ENCODE peak calls at places on chromosomes 3 and 15, in seven cellular contexts. One of them, this sample, is unnamed.

GRCh38 chr3:134036291-134036690 is 6.6 kb upstream of the SLCO2A1 start:
- DNase-seq in HCT116: no peak
- DNase-seq in spleen: no peak
- DNase-seq in prostate gland: no peak
- DNase-seq in breast epithelium: no peak
- DNase-seq in esophagus muscularis mucosa: no peak
- DNase-seq in stomach: no peak
- DNase-seq in this sample: peak; percentile 33

GRCh38 chr3:149563114-149563513 is 88.6 kb downstream of the TM4SF4 start:
- DNase-seq in HCT116: no peak
- DNase-seq in spleen: no peak
- DNase-seq in prostate gland: no peak
- DNase-seq in breast epithelium: no peak
- DNase-seq in esophagus muscularis mucosa: no peak
- DNase-seq in stomach: no peak
- DNase-seq in this sample: no peak

GRCh38 chr3:152516195-152516594 is 247.5 kb downstream of the MBNL1 start:
- DNase-seq in HCT116: no peak
- DNase-seq in spleen: no peak
- DNase-seq in prostate gland: no peak
- DNase-seq in breast epithelium: no peak
- DNase-seq in esophagus muscularis mucosa: no peak
- DNase-seq in stomach: no peak
- DNase-seq in this sample: no peak

GRCh38 chr15:99326235-99326634 is 75.0 kb downstream of the LRRC28 start:
- DNase-seq in HCT116: no peak
- DNase-seq in spleen: no peak
- DNase-seq in prostate gland: peak; percentile 29
- DNase-seq in breast epithelium: no peak
- DNase-seq in esophagus muscularis mucosa: no peak
- DNase-seq in stomach: no peak
- DNase-seq in this sample: no peak

GRCh38 chr15:79775821-79776220 is 121.0 kb downstream of the MTHFS start:
- DNase-seq in HCT116: no peak
- DNase-seq in spleen: no peak
- DNase-seq in prostate gland: no peak
- DNase-seq in breast epithelium: no peak
- DNase-seq in esophagus muscularis mucosa: no peak
- DNase-seq in stomach: no peak
- DNase-seq in this sample: no peak

GRCh38 chr3:56389213-56389830 is 78.9 kb downstream of the ERC2 start:
- DNase-seq in HCT116: no peak
- DNase-seq in spleen: no peak
- DNase-seq in prostate gland: no peak
- DNase-seq in breast epithelium: no peak
- DNase-seq in esophagus muscularis mucosa: no peak
- DNase-seq in stomach: no peak
- DNase-seq in this sample: no peak

GRCh38 chr3:84092907-84093306 is 865.9 kb upstream of the CADM2 start:
- DNase-seq in HCT116: no peak
- DNase-seq in spleen: no peak
- DNase-seq in prostate gland: no peak
- DNase-seq in breast epithelium: no peak
- DNase-seq in esophagus muscularis mucosa: no peak
- DNase-seq in stomach: no peak
- DNase-seq in this sample: no peak

GRCh38 chr15:78790027-78790426 is 21.2 kb downstream of the ADAMTS7 start:
- DNase-seq in HCT116: no peak
- DNase-seq in spleen: no peak
- DNase-seq in prostate gland: no peak
- DNase-seq in breast epithelium: no peak
- DNase-seq in esophagus muscularis mucosa: no peak
- DNase-seq in stomach: no peak
- DNase-seq in this sample: no peak

GRCh38 chr3:194810076-194810475 is 124.4 kb downstream of the FAM43A start:
- DNase-seq in HCT116: no peak
- DNase-seq in spleen: no peak
- DNase-seq in prostate gland: no peak
- DNase-seq in breast epithelium: no peak
- DNase-seq in esophagus muscularis mucosa: no peak
- DNase-seq in stomach: no peak
- DNase-seq in this sample: no peak

GRCh38 chr15:94703591-94703990 is 472.2 kb downstream of the MCTP2 start:
- DNase-seq in HCT116: no peak
- DNase-seq in spleen: no peak
- DNase-seq in prostate gland: no peak
- DNase-seq in breast epithelium: no peak
- DNase-seq in esophagus muscularis mucosa: no peak
- DNase-seq in stomach: no peak
- DNase-seq in this sample: no peak

GRCh38 chr15:22811640-22812039 is 25.2 kb downstream of the NIPA1 start:
- DNase-seq in HCT116: no peak
- DNase-seq in spleen: no peak
- DNase-seq in prostate gland: peak; percentile 8
- DNase-seq in breast epithelium: no peak
- DNase-seq in esophagus muscularis mucosa: no peak
- DNase-seq in stomach: peak; percentile 66
- DNase-seq in this sample: no peak

GRCh38 chr3:33061782-33062181 is 35.2 kb downstream of the GLB1 start:
- DNase-seq in HCT116: no peak
- DNase-seq in spleen: no peak
- DNase-seq in prostate gland: no peak
- DNase-seq in breast epithelium: no peak
- DNase-seq in esophagus muscularis mucosa: no peak
- DNase-seq in stomach: no peak
- DNase-seq in this sample: no peak

GRCh38 chr15:93027413-93027812 is 61.6 kb downstream of the RGMA start:
- DNase-seq in HCT116: no peak
- DNase-seq in spleen: peak; percentile 84
- DNase-seq in prostate gland: no peak
- DNase-seq in breast epithelium: no peak
- DNase-seq in esophagus muscularis mucosa: no peak
- DNase-seq in stomach: no peak
- DNase-seq in this sample: peak; percentile 74
- TF ChIP-seq POLR2AphosphoS5 in HCT116: no peak
- TF ChIP-seq POLR2AphosphoS5 in spleen: peak; percentile 78
- TF ChIP-seq POLR2AphosphoS5 in prostate gland: no peak
- TF ChIP-seq POLR2AphosphoS5 in breast epithelium: no peak
- TF ChIP-seq POLR2AphosphoS5 in esophagus muscularis mucosa: peak; percentile 25
- TF ChIP-seq POLR2AphosphoS5 in stomach: no peak
- TF ChIP-seq POLR2AphosphoS5 in this sample: peak; percentile 33

GRCh38 chr3:170500995-170501394 is 82.3 kb downstream of the CLDN11 start:
- DNase-seq in HCT116: no peak
- DNase-seq in spleen: no peak
- DNase-seq in prostate gland: no peak
- DNase-seq in breast epithelium: no peak
- DNase-seq in esophagus muscularis mucosa: no peak
- DNase-seq in stomach: no peak
- DNase-seq in this sample: no peak

GRCh38 chr3:170497197-170497596 is 78.5 kb downstream of the CLDN11 start:
- DNase-seq in HCT116: no peak
- DNase-seq in spleen: no peak
- DNase-seq in prostate gland: no peak
- DNase-seq in breast epithelium: no peak
- DNase-seq in esophagus muscularis mucosa: no peak
- DNase-seq in stomach: no peak
- DNase-seq in this sample: no peak

GRCh38 chr3:170502297-170502696 is 83.6 kb downstream of the SLC7A14 start:
- DNase-seq in HCT116: no peak
- DNase-seq in spleen: no peak
- DNase-seq in prostate gland: no peak
- DNase-seq in breast epithelium: no peak
- DNase-seq in esophagus muscularis mucosa: no peak
- DNase-seq in stomach: no peak
- DNase-seq in this sample: peak; percentile 74

GRCh38 chr3:170500462-170500861 is 81.8 kb downstream of the CLDN11 start:
- DNase-seq in HCT116: no peak
- DNase-seq in spleen: no peak
- DNase-seq in prostate gland: no peak
- DNase-seq in breast epithelium: no peak
- DNase-seq in esophagus muscularis mucosa: no peak
- DNase-seq in stomach: no peak
- DNase-seq in this sample: no peak

GRCh38 chr3:170499562-170500156 is 81.0 kb downstream of the CLDN11 start:
- DNase-seq in HCT116: peak; percentile 16
- DNase-seq in spleen: no peak
- DNase-seq in prostate gland: no peak
- DNase-seq in breast epithelium: no peak
- DNase-seq in esophagus muscularis mucosa: no peak
- DNase-seq in stomach: peak; percentile 42
- DNase-seq in this sample: no peak
- H3K27ac ChIP-seq in HCT116: no peak overlapping the region
- H3K27ac ChIP-seq in spleen: no peak overlapping the region
- H3K27ac ChIP-seq in prostate gland: no peak overlapping the region
- H3K27ac ChIP-seq in breast epithelium: no peak overlapping the region
- H3K27ac ChIP-seq in esophagus muscularis mucosa: no peak overlapping the region
- H3K27ac ChIP-seq in stomach: no peak overlapping the region
- H3K27ac ChIP-seq in this sample: no peak overlapping the region

GRCh38 chr15:44729394-44729913 is 6.9 kb upstream of the TRIM69 start:
- DNase-seq in HCT116: no peak
- DNase-seq in spleen: peak; percentile 89
- DNase-seq in prostate gland: peak; percentile 35
- DNase-seq in breast epithelium: no peak
- DNase-seq in esophagus muscularis mucosa: no peak
- DNase-seq in stomach: peak; percentile 50
- DNase-seq in this sample: no peak
- TF ChIP-seq POLR2AphosphoS5 in HCT116: no peak
- TF ChIP-seq POLR2AphosphoS5 in spleen: no peak
- TF ChIP-seq POLR2AphosphoS5 in prostate gland: no peak
- TF ChIP-seq POLR2AphosphoS5 in breast epithelium: no peak
- TF ChIP-seq POLR2AphosphoS5 in esophagus muscularis mucosa: no peak
- TF ChIP-seq POLR2AphosphoS5 in stomach: no peak
- TF ChIP-seq POLR2AphosphoS5 in this sample: no peak

DNA sequence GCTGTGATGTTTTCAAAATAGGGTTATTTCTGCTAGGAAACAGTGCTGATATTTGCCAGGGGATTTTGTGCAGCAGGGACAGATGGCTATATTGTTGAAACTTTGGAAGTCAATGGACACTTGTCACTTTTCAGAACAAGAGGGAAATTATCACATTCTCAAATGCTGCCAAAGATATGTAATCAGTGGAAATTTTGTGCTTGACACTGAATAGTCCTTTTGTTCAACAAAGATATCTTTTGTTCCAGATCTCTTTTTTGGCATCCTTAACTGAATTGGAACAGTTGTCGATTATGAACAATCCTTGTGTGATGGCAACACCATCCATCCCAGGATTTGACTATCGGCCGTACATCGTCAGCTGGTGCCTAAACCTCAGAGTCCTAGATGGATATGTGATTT is 7.8 kb downstream of the CEP97 start:
- DNase-seq in HCT116: no peak
- DNase-seq in spleen: no peak
- DNase-seq in prostate gland: no peak
- DNase-seq in breast epithelium: no peak
- DNase-seq in esophagus muscularis mucosa: no peak
- DNase-seq in stomach: no peak
- DNase-seq in this sample: no peak
- H3K27ac ChIP-seq in HCT116: no peak overlapping the region
- H3K27ac ChIP-seq in spleen: no peak overlapping the region
- H3K27ac ChIP-seq in prostate gland: no peak overlapping the region
- H3K27ac ChIP-seq in breast epithelium: no peak overlapping the region
- H3K27ac ChIP-seq in esophagus muscularis mucosa: no peak overlapping the region
- H3K27ac ChIP-seq in stomach: no peak overlapping the region
- H3K27ac ChIP-seq in this sample: no peak overlapping the region

GRCh38 chr3:47850803-47851417 is 48.0 kb downstream of the DHX30 start:
- DNase-seq in HCT116: no peak
- DNase-seq in spleen: peak; percentile 59
- DNase-seq in prostate gland: no peak
- DNase-seq in breast epithelium: no peak
- DNase-seq in esophagus muscularis mucosa: no peak
- DNase-seq in stomach: no peak
- DNase-seq in this sample: no peak
- TF ChIP-seq POLR2AphosphoS5 in HCT116: peak; percentile 47
- TF ChIP-seq POLR2AphosphoS5 in spleen: peak; percentile 20
- TF ChIP-seq POLR2AphosphoS5 in prostate gland: no peak
- TF ChIP-seq POLR2AphosphoS5 in breast epithelium: no peak
- TF ChIP-seq POLR2AphosphoS5 in esophagus muscularis mucosa: no peak
- TF ChIP-seq POLR2AphosphoS5 in stomach: no peak
- TF ChIP-seq POLR2AphosphoS5 in this sample: no peak

DNA sequence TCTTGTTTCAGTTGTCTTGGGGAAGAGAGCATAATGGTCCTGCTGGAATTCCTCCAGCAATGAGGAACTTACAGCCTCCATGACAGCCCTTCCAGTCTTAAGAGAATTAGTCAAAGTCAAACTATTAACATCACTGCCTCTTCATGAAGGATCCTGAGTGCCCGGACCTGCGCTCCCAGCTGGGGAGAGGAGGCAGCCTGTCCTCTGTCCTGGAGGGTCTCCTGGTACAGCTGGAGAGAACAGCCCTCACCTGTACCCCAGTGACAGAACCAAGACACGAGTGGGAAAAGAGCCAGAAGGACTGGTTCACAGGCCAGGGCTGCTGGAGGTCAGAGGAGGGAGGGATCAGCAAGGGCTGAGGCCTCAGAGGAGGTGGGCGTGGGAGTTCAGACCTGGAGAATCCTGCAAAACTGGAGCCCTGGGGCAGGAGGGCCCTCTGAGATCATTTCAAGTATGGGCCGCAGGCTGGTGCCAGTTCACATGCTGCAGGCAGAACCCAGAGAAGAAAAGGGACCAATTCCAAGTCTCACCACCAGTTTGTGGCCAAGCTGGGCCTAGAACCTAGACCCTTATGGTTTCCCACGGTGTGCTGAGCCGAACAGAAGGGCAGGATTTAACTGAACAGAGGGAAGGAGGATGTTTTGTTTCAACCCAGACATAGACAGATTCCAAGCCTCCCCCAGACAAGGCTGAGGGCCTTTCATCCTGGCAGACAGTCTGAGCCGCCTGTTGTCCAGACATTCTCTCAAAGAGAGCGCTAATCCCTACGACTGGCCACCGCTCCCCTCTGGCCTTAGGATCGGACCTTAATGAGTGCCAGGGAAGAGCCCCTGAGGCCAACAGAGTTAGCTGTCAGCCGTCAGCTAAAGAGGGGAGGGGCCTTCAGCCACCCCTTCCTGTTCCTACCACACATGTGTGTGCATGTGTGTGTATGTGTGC is 18.2 kb downstream of the LOXL1 start:
- DNase-seq in HCT116: no peak
- DNase-seq in spleen: peak; percentile 61
- DNase-seq in prostate gland: no peak
- DNase-seq in breast epithelium: no peak
- DNase-seq in esophagus muscularis mucosa: no peak
- DNase-seq in stomach: no peak
- DNase-seq in this sample: no peak
- H3K27ac ChIP-seq in HCT116: no peak overlapping the region
- H3K27ac ChIP-seq in spleen: no peak overlapping the region
- H3K27ac ChIP-seq in prostate gland: no peak overlapping the region
- H3K27ac ChIP-seq in breast epithelium: peak overlapping the region; percentile 12
- H3K27ac ChIP-seq in esophagus muscularis mucosa: peak overlapping the region; percentile 20
- H3K27ac ChIP-seq in stomach: no peak overlapping the region
- H3K27ac ChIP-seq in this sample: no peak overlapping the region

GRCh38 chr3:73719413-73719831 is 94.7 kb upstream of the PDZRN3 start:
- DNase-seq in HCT116: no peak
- DNase-seq in spleen: no peak
- DNase-seq in prostate gland: no peak
- DNase-seq in breast epithelium: no peak
- DNase-seq in esophagus muscularis mucosa: no peak
- DNase-seq in stomach: no peak
- DNase-seq in this sample: peak; percentile 72
- TF ChIP-seq POLR2AphosphoS5 in HCT116: no peak
- TF ChIP-seq POLR2AphosphoS5 in spleen: no peak
- TF ChIP-seq POLR2AphosphoS5 in prostate gland: no peak
- TF ChIP-seq POLR2AphosphoS5 in breast epithelium: peak; percentile 51
- TF ChIP-seq POLR2AphosphoS5 in esophagus muscularis mucosa: peak; percentile 5
- TF ChIP-seq POLR2AphosphoS5 in stomach: peak; percentile 23
- TF ChIP-seq POLR2AphosphoS5 in this sample: peak; percentile 70

GRCh38 chr3:197339841-197340520 is 41.6 kb upstream of the DLG1 start:
- DNase-seq in HCT116: no peak
- DNase-seq in spleen: no peak
- DNase-seq in prostate gland: no peak
- DNase-seq in breast epithelium: no peak
- DNase-seq in esophagus muscularis mucosa: no peak
- DNase-seq in stomach: no peak
- DNase-seq in this sample: no peak
- H3K27ac ChIP-seq in HCT116: no peak overlapping the region
- H3K27ac ChIP-seq in spleen: no peak overlapping the region
- H3K27ac ChIP-seq in prostate gland: no peak overlapping the region
- H3K27ac ChIP-seq in breast epithelium: peak overlapping the region; percentile 45
- H3K27ac ChIP-seq in esophagus muscularis mucosa: no peak overlapping the region
- H3K27ac ChIP-seq in stomach: no peak overlapping the region
- H3K27ac ChIP-seq in this sample: no peak overlapping the region

This sample was measured in sigmoid colon.